ENCODE peak calls at places on chromosomes 4 and X, in four cellular contexts. N is mesenchymal stem cell, V is neuronal stem cell, M is mammary epithelial cell. D is an unnamed sample.

GRCh38 chrX:149937881-149938426 is 337 bp downstream of the EOLA2 start:
- DNase-seq in N (no peak), V (no peak), M (no peak), D (peak; percentile 7)

GRCh38 chr4:33930497-33930896 is 2313.8 kb downstream of the ARAP2 start:
- DNase-seq in N (no peak), V (no peak), M (no peak), D (no peak)

GRCh38 chr4:77465271-77465670 is 140.3 kb upstream of the CXCL13 start:
- DNase-seq in V (no peak), M (peak; percentile 28), N (peak; percentile 3), D (no peak)

GRCh38 chr4:2646386-2647149 is 109.6 kb downstream of the TNIP2 start:
- DNase-seq in V (no peak), N (no peak), M (no peak), D (no peak)

GRCh38 chrX:10800776-10801175 is 180.4 kb upstream of the MID1 start:
- DNase-seq in V (no peak), N (no peak), M (no peak), D (no peak)

GRCh38 chr4:57094482-57095223 is 15.5 kb downstream of the IGFBP7 start:
- DNase-seq in N (peak; percentile 86), V (no peak), M (peak; percentile 34), D (no peak)

GRCh38 chr4:52837716-52838558 is 24.2 kb upstream of the RASL11B start:
- DNase-seq in M (peak; percentile 97), V (no peak), N (peak; percentile 80), D (no peak)

GRCh38 chrX:22163306-22163705 is 109.4 kb upstream of the CBLL2 start:
- DNase-seq in N (no peak), V (no peak), M (no peak), D (no peak)

GRCh38 chr4:166277406-166277805 is 404.4 kb downstream of the TLL1 start:
- DNase-seq in N (no peak), M (no peak), V (no peak), D (no peak)

GRCh38 chrX:105495376-105495775 is 274.9 kb upstream of the TEX13A start:
- DNase-seq in M (no peak), N (no peak), V (no peak), D (no peak)

GRCh38 chr4:62495039-62495438 is 1294.9 kb downstream of the ADGRL3 start:
- DNase-seq in V (no peak), N (no peak), M (peak; percentile 56), D (no peak)

GRCh38 chr4:115325836-115326235 is 212.4 kb upstream of the NDST4 start:
- DNase-seq in M (no peak), N (no peak), V (no peak), D (no peak)

GRCh38 chrX:19544693-19545305 is 29.5 kb upstream of the MAP3K15 start:
- DNase-seq in N (peak; percentile 58), V (peak; percentile 27), M (peak; percentile 36), D (peak; percentile 64)

GRCh38 chr4:120659626-120660170 is 262.8 kb downstream of the PRDM5 start:
- DNase-seq in V (no peak), M (no peak), N (no peak), D (no peak)

GRCh38 chr4:123600426-123600825 is 203.8 kb downstream of the SPRY1 start:
- DNase-seq in N (no peak), V (no peak), M (no peak), D (no peak)

GRCh38 chr4:43286137-43286536 is 393.6 kb downstream of the GRXCR1 start:
- DNase-seq in M (no peak), N (no peak), V (no peak), D (no peak)

GRCh38 chr4:21697583-21697982 is 251.0 kb downstream of the KCNIP4 start:
- DNase-seq in M (peak; percentile 72), V (peak; percentile 6), N (peak; percentile 52), D (no peak)

GRCh38 chr4:24070117-24070516 is 180.3 kb upstream of the PPARGC1A start:
- DNase-seq in V (no peak), M (peak; percentile 45), N (peak; percentile 86), D (no peak)

GRCh38 chr4:90328558-90328957 is 201.4 kb downstream of the CCSER1 start:
- DNase-seq in N (peak; percentile 26), M (peak; percentile 41), V (peak; percentile 8), D (no peak)

GRCh38 chr4:28788929-28789490 is 1928.4 kb downstream of the STIM2 start:
- DNase-seq in M (peak; percentile 7), V (no peak), N (no peak), D (no peak)

GRCh38 chr4:38141808-38142500 is 181.8 kb downstream of the PTTG2 start:
- DNase-seq in N (peak; percentile 82), V (no peak), M (no peak), D (no peak)

GRCh38 chrX:100731441-100732281 is at the start of gene SYTL4:
- DNase-seq in V (no peak), M (no peak), N (no peak), D (no peak)

GRCh38 chr4:10083331-10083769 is 33.2 kb downstream of the WDR1 start:
- DNase-seq in M (no peak), V (no peak), N (no peak), D (no peak)

GRCh38 chrX:152817082-152817744 is 13.3 kb downstream of the CETN2 start:
- DNase-seq in N (peak; percentile 37), V (no peak), M (peak; percentile 5), D (peak; percentile 7)

GRCh38 chr4:4542824-4543485 is 1.1 kb upstream of the STX18 start:
- DNase-seq in V (no peak), M (peak; percentile 5), N (no peak), D (no peak)

GRCh38 chrX:132561483-132561882 is 72.6 kb upstream of the MBNL3 start:
- DNase-seq in M (no peak), N (no peak), V (no peak), D (no peak)

DNA sequence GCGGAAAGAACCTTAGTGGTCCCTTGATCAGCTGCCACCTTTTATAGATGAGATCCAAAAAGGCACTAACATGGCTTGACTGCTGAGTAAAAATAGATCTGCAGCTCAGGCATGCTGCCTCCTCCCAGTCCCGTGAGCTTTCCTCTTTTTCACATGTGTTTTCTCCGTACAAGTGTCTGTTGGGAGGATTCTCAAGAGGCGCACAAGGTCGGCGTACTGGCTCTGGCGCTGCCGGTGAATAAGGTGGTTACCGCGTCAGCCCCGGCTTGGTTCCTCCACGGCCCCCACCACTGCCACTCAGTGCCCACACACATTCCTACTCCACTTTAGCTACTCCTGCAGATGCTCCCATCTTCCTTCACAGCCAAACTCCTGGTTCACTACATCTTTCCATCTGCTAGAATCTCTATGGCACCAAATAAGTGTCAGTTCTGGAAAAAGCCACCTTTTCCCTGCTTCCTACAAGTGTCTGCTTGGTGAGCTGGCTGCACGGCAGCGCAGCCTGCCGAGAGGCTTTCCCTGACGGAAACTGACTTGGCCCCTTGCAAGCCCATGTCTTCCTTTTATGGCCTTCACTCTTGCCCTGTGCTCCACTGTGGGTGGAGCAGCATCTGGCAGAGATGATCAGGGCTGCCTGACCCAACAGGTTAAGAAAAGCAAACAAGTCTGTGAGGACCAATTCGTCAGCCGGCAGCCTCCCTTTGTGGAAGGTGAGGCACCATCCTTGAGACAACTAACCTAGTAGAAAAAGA is 99.8 kb downstream of the KLHL8 start:
- DNase-seq in M (peak; percentile 97), V (no peak), N (peak; percentile 28), D (no peak)
- H3K4me3 ChIP-seq in M (peak overlapping the region; percentile 13), V (peak overlapping the region; percentile 18), N (no peak overlapping the region), D (no peak overlapping the region)

GRCh38 chr4:142402925-142403324 is 443.2 kb downstream of the INPP4B start:
- DNase-seq in M (peak; percentile 49), V (no peak), N (no peak), D (peak; percentile 52)
- H3K4me1 ChIP-seq in M (peaks cover 36% of the 10 kb centered on the region), V (peaks cover 14% of the 10 kb centered on the region), N (peaks cover 3% of the 10 kb centered on the region), D (peaks cover 79% of the 10 kb centered on the region)

DNA sequence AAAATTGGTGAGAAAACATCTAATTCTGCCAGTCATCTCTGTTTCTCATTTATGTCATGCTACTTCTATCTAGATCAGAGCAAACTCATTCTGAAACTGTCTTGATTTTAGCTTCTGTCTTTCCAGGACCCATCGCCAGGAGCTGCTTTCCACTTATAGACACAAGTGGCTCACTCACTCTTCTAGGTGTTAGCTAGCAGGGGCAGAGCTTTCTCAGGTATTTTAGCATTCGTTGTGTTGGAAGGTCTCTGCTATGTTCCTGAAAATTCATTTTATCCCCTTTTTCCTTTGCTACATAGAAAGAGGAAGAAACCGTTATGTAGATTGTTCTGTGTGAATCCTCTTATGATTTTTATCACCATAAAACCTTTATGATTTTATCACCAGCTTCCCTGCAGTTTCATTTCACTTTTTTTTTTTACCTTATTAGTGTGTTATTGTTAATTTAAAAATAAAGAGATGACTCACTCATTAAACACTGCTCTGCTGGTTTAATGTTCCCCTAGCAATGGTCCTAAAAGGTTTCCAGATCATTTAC is 246.6 kb upstream of the AADAT start:
- DNase-seq in N (no peak), M (no peak), V (no peak), D (no peak)
- H3K9me3 ChIP-seq in N (peaks cover 18% of the 10 kb centered on the region), M (peaks cover 10% of the 10 kb centered on the region), V (no peaks in the 10 kb centered on the region), D (no peaks in the 10 kb centered on the region)

DNA sequence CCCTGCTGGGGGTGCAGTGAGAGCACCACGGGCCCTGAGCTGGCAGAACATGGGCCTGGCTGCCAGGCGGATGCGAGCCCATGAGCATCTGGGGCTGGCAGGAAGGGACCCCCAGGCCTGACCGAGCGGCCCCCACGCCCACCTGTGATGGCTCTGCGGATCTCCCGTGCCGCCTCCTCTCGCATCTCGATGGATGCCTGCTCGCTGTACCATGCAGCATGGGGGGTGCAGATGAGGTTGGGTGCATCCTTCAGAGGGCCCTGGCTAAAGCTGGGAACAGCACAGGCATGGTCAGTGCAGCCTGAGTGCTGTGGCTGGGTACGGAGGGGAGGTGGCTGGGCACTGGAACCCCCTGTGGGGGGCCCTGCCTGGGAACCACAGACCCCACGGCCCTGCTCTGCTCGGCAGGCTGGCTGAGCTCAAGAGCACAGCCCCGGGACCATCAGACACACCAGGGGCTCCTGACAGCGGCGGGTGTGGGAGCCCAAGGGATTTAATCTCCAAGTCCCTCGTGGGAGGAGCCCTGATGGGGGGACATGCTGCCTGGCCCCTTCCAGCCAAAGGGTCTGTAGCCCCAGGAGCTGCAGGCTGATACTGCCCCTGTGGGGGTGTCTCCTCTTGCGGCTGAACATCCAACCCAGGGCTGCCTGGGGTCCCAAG is 35.5 kb downstream of the CTBP1 start:
- DNase-seq in M (no peak), V (no peak), N (no peak), D (no peak)
- H3K4me3 ChIP-seq in M (no peak overlapping the region), V (no peak overlapping the region), N (no peak overlapping the region), D (no peak overlapping the region)

GRCh38 chr4:147822128-147822527 is 90.2 kb downstream of the ARHGAP10 start:
- DNase-seq in N (peak; percentile 56), V (no peak), M (peak; percentile 98), D (no peak)
- H3K4me1 ChIP-seq in N (peaks cover 9% of the 10 kb centered on the region), V (peaks cover 8% of the 10 kb centered on the region), M (peaks cover 60% of the 10 kb centered on the region), D (no peaks in the 10 kb centered on the region)

DNA sequence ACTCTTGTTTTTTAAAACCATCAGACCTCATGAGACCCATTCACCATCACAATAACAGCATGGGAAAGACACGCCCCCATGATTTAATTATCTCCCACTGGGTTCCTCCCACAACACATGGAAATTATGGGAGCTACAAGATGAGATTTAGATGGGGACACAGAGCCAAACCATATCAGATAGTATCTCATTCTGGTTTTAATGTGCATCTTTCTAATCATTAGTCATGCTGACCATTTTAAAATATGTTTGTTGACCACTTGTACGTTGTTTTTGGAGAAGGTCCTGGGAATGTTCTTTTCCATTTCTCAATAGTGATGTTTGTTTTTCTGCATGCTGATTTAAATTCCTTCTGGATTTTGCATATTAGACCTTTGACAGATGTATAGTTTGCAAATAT is 119.0 kb downstream of the RTL3 start:
- DNase-seq in V (no peak), N (no peak), M (no peak), D (no peak)
- H3K9me3 ChIP-seq in V (no peaks in the 10 kb centered on the region), N (peaks cover 22% of the 10 kb centered on the region), M (peaks cover 3% of the 10 kb centered on the region), D (peaks cover 10% of the 10 kb centered on the region)